ENCODE peak calls at places on chromosomes 11 and 22, in ten cellular contexts. One of them, this sample, is unnamed.

GRCh38 chr22:45357492-45357891 is 47.8 kb downstream of the FAM118A start:
- DNase-seq in iris pigment epithelial cell: no peak
- DNase-seq in cardiac fibroblast: no peak
- DNase-seq in effector CD4-positive, alpha-beta T cell: no peak
- DNase-seq in fibroblast of the conjunctiva: no peak
- DNase-seq in HEK293T: no peak
- DNase-seq in epithelial cell of esophagus: no peak
- DNase-seq in activated T-cell treated with anti-CD3 and anti-CD28 coated beads, Interleukin-2, amount 50 U/mL, for 4 hours: no peak
- DNase-seq in T-helper 9 cell: no peak
- DNase-seq in amniotic stem cell: no peak
- DNase-seq in this sample: no peak

GRCh38 chr11:27158763-27159679 is 118.4 kb downstream of the BBOX1 start:
- DNase-seq in activated T-cell treated with anti-CD3 and anti-CD28 coated beads, Interleukin-2, amount 50 U/mL, for 4 hours: no peak
- DNase-seq in cardiac fibroblast: peak
- DNase-seq in epithelial cell of esophagus: peak
- DNase-seq in HEK293T: peak
- DNase-seq in iris pigment epithelial cell: peak
- DNase-seq in T-helper 9 cell: no peak
- DNase-seq in fibroblast of the conjunctiva: peak
- DNase-seq in effector CD4-positive, alpha-beta T cell: no peak
- DNase-seq in amniotic stem cell: peak
- DNase-seq in this sample: peak

GRCh38 chr11:119797137-119797611 is 68.2 kb upstream of the NECTIN1 start:
- DNase-seq in effector CD4-positive, alpha-beta T cell: no peak
- DNase-seq in cardiac fibroblast: no peak
- DNase-seq in T-helper 9 cell: no peak
- DNase-seq in iris pigment epithelial cell: no peak
- DNase-seq in activated T-cell treated with anti-CD3 and anti-CD28 coated beads, Interleukin-2, amount 50 U/mL, for 4 hours: no peak
- DNase-seq in HEK293T: no peak
- DNase-seq in epithelial cell of esophagus: no peak
- DNase-seq in fibroblast of the conjunctiva: no peak
- DNase-seq in amniotic stem cell: no peak
- DNase-seq in this sample: no peak

GRCh38 chr22:37924386-37925065 is 18.4 kb downstream of the MICALL1 start:
- DNase-seq in HEK293T: no peak
- DNase-seq in iris pigment epithelial cell: no peak
- DNase-seq in cardiac fibroblast: no peak
- DNase-seq in T-helper 9 cell: no peak
- DNase-seq in effector CD4-positive, alpha-beta T cell: no peak
- DNase-seq in epithelial cell of esophagus: no peak
- DNase-seq in amniotic stem cell: no peak
- DNase-seq in activated T-cell treated with anti-CD3 and anti-CD28 coated beads, Interleukin-2, amount 50 U/mL, for 4 hours: no peak
- DNase-seq in fibroblast of the conjunctiva: no peak
- DNase-seq in this sample: no peak

GRCh38 chr11:45366196-45366595 is 80.1 kb upstream of the SYT13 start:
- DNase-seq in T-helper 9 cell: no peak
- DNase-seq in iris pigment epithelial cell: no peak
- DNase-seq in activated T-cell treated with anti-CD3 and anti-CD28 coated beads, Interleukin-2, amount 50 U/mL, for 4 hours: no peak
- DNase-seq in HEK293T: no peak
- DNase-seq in epithelial cell of esophagus: no peak
- DNase-seq in effector CD4-positive, alpha-beta T cell: no peak
- DNase-seq in fibroblast of the conjunctiva: no peak
- DNase-seq in cardiac fibroblast: no peak
- DNase-seq in amniotic stem cell: no peak
- DNase-seq in this sample: no peak

GRCh38 chr22:25167082-25167481 is 32.6 kb upstream of the CRYBB3 start:
- DNase-seq in T-helper 9 cell: no peak
- DNase-seq in fibroblast of the conjunctiva: no peak
- DNase-seq in cardiac fibroblast: no peak
- DNase-seq in amniotic stem cell: no peak
- DNase-seq in iris pigment epithelial cell: no peak
- DNase-seq in HEK293T: no peak
- DNase-seq in activated T-cell treated with anti-CD3 and anti-CD28 coated beads, Interleukin-2, amount 50 U/mL, for 4 hours: no peak
- DNase-seq in epithelial cell of esophagus: peak
- DNase-seq in effector CD4-positive, alpha-beta T cell: no peak
- DNase-seq in this sample: no peak

GRCh38 chr22:23909258-23909898 is 15.2 kb downstream of the MIF start:
- DNase-seq in fibroblast of the conjunctiva: no peak
- DNase-seq in iris pigment epithelial cell: peak
- DNase-seq in activated T-cell treated with anti-CD3 and anti-CD28 coated beads, Interleukin-2, amount 50 U/mL, for 4 hours: no peak
- DNase-seq in HEK293T: no peak
- DNase-seq in epithelial cell of esophagus: no peak
- DNase-seq in cardiac fibroblast: peak
- DNase-seq in amniotic stem cell: no peak
- DNase-seq in T-helper 9 cell: no peak
- DNase-seq in effector CD4-positive, alpha-beta T cell: no peak
- DNase-seq in this sample: no peak

GRCh38 chr22:38824587-38824986 is 19.2 kb downstream of the NPTXR start:
- DNase-seq in activated T-cell treated with anti-CD3 and anti-CD28 coated beads, Interleukin-2, amount 50 U/mL, for 4 hours: no peak
- DNase-seq in effector CD4-positive, alpha-beta T cell: no peak
- DNase-seq in HEK293T: peak
- DNase-seq in amniotic stem cell: peak
- DNase-seq in cardiac fibroblast: peak
- DNase-seq in iris pigment epithelial cell: peak
- DNase-seq in epithelial cell of esophagus: peak
- DNase-seq in fibroblast of the conjunctiva: peak
- DNase-seq in T-helper 9 cell: peak
- DNase-seq in this sample: peak

GRCh38 chr11:72719551-72719950 is 32.7 kb downstream of the ARAP1 start:
- DNase-seq in iris pigment epithelial cell: no peak
- DNase-seq in epithelial cell of esophagus: no peak
- DNase-seq in effector CD4-positive, alpha-beta T cell: no peak
- DNase-seq in fibroblast of the conjunctiva: no peak
- DNase-seq in cardiac fibroblast: no peak
- DNase-seq in HEK293T: no peak
- DNase-seq in amniotic stem cell: no peak
- DNase-seq in activated T-cell treated with anti-CD3 and anti-CD28 coated beads, Interleukin-2, amount 50 U/mL, for 4 hours: no peak
- DNase-seq in T-helper 9 cell: no peak
- DNase-seq in this sample: no peak

GRCh38 chr11:46686886-46687810 is 13.3 kb downstream of the ARHGAP1 start:
- DNase-seq in activated T-cell treated with anti-CD3 and anti-CD28 coated beads, Interleukin-2, amount 50 U/mL, for 4 hours: no peak
- DNase-seq in iris pigment epithelial cell: peak
- DNase-seq in epithelial cell of esophagus: peak
- DNase-seq in fibroblast of the conjunctiva: peak
- DNase-seq in effector CD4-positive, alpha-beta T cell: no peak
- DNase-seq in amniotic stem cell: no peak
- DNase-seq in T-helper 9 cell: no peak
- DNase-seq in HEK293T: no peak
- DNase-seq in cardiac fibroblast: peak
- DNase-seq in this sample: no peak

GRCh38 chr11:71385091-71385490 is 63.1 kb downstream of the DHCR7 start:
- DNase-seq in epithelial cell of esophagus: no peak
- DNase-seq in HEK293T: no peak
- DNase-seq in fibroblast of the conjunctiva: no peak
- DNase-seq in amniotic stem cell: no peak
- DNase-seq in cardiac fibroblast: no peak
- DNase-seq in iris pigment epithelial cell: no peak
- DNase-seq in activated T-cell treated with anti-CD3 and anti-CD28 coated beads, Interleukin-2, amount 50 U/mL, for 4 hours: no peak
- DNase-seq in effector CD4-positive, alpha-beta T cell: no peak
- DNase-seq in T-helper 9 cell: no peak
- DNase-seq in this sample: no peak

GRCh38 chr22:49929553-49929979 is 11.1 kb downstream of the CRELD2 start:
- DNase-seq in T-helper 9 cell: peak
- DNase-seq in amniotic stem cell: no peak
- DNase-seq in fibroblast of the conjunctiva: no peak
- DNase-seq in iris pigment epithelial cell: no peak
- DNase-seq in HEK293T: peak
- DNase-seq in cardiac fibroblast: peak
- DNase-seq in activated T-cell treated with anti-CD3 and anti-CD28 coated beads, Interleukin-2, amount 50 U/mL, for 4 hours: peak
- DNase-seq in effector CD4-positive, alpha-beta T cell: peak
- DNase-seq in epithelial cell of esophagus: peak
- DNase-seq in this sample: peak

GRCh38 chr22:49536571-49537131 is 291.0 kb downstream of the BRD1 start:
- DNase-seq in cardiac fibroblast: no peak
- DNase-seq in iris pigment epithelial cell: no peak
- DNase-seq in effector CD4-positive, alpha-beta T cell: no peak
- DNase-seq in epithelial cell of esophagus: no peak
- DNase-seq in T-helper 9 cell: no peak
- DNase-seq in fibroblast of the conjunctiva: no peak
- DNase-seq in activated T-cell treated with anti-CD3 and anti-CD28 coated beads, Interleukin-2, amount 50 U/mL, for 4 hours: no peak
- DNase-seq in amniotic stem cell: no peak
- DNase-seq in HEK293T: no peak
- DNase-seq in this sample: no peak

GRCh38 chr11:82846037-82846383 is 54.2 kb downstream of the PRCP start:
- DNase-seq in T-helper 9 cell: no peak
- DNase-seq in cardiac fibroblast: no peak
- DNase-seq in fibroblast of the conjunctiva: no peak
- DNase-seq in epithelial cell of esophagus: no peak
- DNase-seq in effector CD4-positive, alpha-beta T cell: no peak
- DNase-seq in amniotic stem cell: no peak
- DNase-seq in HEK293T: no peak
- DNase-seq in activated T-cell treated with anti-CD3 and anti-CD28 coated beads, Interleukin-2, amount 50 U/mL, for 4 hours: no peak
- DNase-seq in iris pigment epithelial cell: no peak
- DNase-seq in this sample: no peak

GRCh38 chr11:17978553-17979287 is 34.1 kb downstream of the SERGEF start:
- DNase-seq in iris pigment epithelial cell: peak
- DNase-seq in amniotic stem cell: no peak
- DNase-seq in effector CD4-positive, alpha-beta T cell: no peak
- DNase-seq in epithelial cell of esophagus: peak
- DNase-seq in cardiac fibroblast: peak
- DNase-seq in T-helper 9 cell: no peak
- DNase-seq in HEK293T: peak
- DNase-seq in fibroblast of the conjunctiva: peak
- DNase-seq in activated T-cell treated with anti-CD3 and anti-CD28 coated beads, Interleukin-2, amount 50 U/mL, for 4 hours: no peak
- DNase-seq in this sample: peak

GRCh38 chr11:17887779-17888178 is 125.1 kb downstream of the SERGEF start:
- DNase-seq in epithelial cell of esophagus: no peak
- DNase-seq in T-helper 9 cell: no peak
- DNase-seq in cardiac fibroblast: no peak
- DNase-seq in activated T-cell treated with anti-CD3 and anti-CD28 coated beads, Interleukin-2, amount 50 U/mL, for 4 hours: no peak
- DNase-seq in fibroblast of the conjunctiva: no peak
- DNase-seq in HEK293T: peak
- DNase-seq in effector CD4-positive, alpha-beta T cell: no peak
- DNase-seq in iris pigment epithelial cell: peak
- DNase-seq in amniotic stem cell: no peak
- DNase-seq in this sample: no peak